ENCODE peak calls at places on chromosomes 11 and 22, in six cellular contexts. S, G, Q, F, A and N are unnamed samples.

GRCh38 chr11:57354699-57355098 is 16.5 kb downstream of the P2RX3 start:
- DNase-seq in S (no peak), A (no peak), Q (no peak), G (no peak), F (no peak), N (no peak)

GRCh38 chr11:134414772-134415765 is 3.0 kb upstream of the B3GAT1 start:
- DNase-seq in F (no peak), G (no peak), Q (no peak), S (no peak), A (no peak), N (no peak)

GRCh38 chr11:69637956-69638871 is 2.7 kb upstream of the CCND1 start:
- DNase-seq in A (peak; percentile 73), G (no peak), Q (peak; percentile 74), F (no peak), S (no peak), N (peak; percentile 78)

GRCh38 chr11:83256602-83257340 is 29.4 kb downstream of the CCDC90B start:
- DNase-seq in A (no peak), Q (no peak), F (no peak), S (no peak), G (no peak), N (no peak)

GRCh38 chr22:17835256-17835655 is 61.0 kb upstream of the BID start:
- DNase-seq in A (no peak), F (no peak), G (no peak), S (no peak), Q (no peak), N (no peak)

GRCh38 chr11:62054484-62055121 is 69.2 kb upstream of the INCENP start:
- DNase-seq in F (no peak), Q (no peak), S (no peak), A (peak; percentile 26), G (peak; percentile 27), N (peak; percentile 45)

GRCh38 chr11:19994712-19995111 is 165.6 kb downstream of the DBX1 start:
- DNase-seq in F (no peak), Q (no peak), S (no peak), A (no peak), G (no peak), N (no peak)

GRCh38 chr11:117187007-117187406 is 8.5 kb downstream of the SIDT2 start:
- DNase-seq in Q (no peak), G (no peak), F (no peak), A (no peak), S (no peak), N (no peak)

GRCh38 chr11:115504279-115505158 is at the start of gene CADM1:
- DNase-seq in Q (peak; percentile 97), A (peak; percentile 82), F (peak; percentile 92), G (peak; percentile 14), S (peak; percentile 92), N (peak; percentile 78)

GRCh38 chr11:93279911-93280347 is 50.6 kb upstream of the DEUP1 start:
- DNase-seq in G (no peak), Q (no peak), A (no peak), S (no peak), F (no peak), N (no peak)

GRCh38 chr22:36871669-36872081 is 10.9 kb downstream of the NCF4 start:
- DNase-seq in Q (no peak), G (no peak), F (no peak), A (no peak), S (no peak), N (no peak)
- TF ChIP-seq CTCF in Q (no peak), G (no peak), F (no peak), A (peak; percentile 5), S (no peak), N (no peak)

DNA sequence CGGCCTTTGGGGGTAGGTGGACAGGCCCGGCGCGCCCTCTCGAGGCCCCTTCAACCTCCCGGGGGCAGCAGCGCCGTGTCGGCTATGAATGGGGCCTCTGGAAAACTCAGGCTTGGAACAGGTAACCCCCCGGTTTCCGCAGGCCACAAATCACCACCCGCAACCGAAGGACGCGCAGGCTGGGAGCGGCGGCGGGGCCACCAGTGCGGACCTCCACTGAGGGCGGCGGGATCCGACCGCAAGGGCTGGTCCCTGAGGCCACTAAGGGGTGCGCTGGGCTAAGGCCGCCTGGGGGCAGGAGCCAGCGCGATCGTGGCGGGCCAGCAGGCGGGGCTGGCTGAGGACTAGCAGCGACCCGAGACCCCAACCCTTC is 695 bp upstream of the ATF4 start:
- DNase-seq in F (peak; percentile 64), S (no peak), Q (no peak), A (peak; percentile 68), G (no peak), N (no peak)
- TF ChIP-seq CTCF in F (peak; percentile 39), S (peak; percentile 27), Q (no peak), A (peak; percentile 43), G (peak; percentile 37), N (peak; percentile 29)

DNA sequence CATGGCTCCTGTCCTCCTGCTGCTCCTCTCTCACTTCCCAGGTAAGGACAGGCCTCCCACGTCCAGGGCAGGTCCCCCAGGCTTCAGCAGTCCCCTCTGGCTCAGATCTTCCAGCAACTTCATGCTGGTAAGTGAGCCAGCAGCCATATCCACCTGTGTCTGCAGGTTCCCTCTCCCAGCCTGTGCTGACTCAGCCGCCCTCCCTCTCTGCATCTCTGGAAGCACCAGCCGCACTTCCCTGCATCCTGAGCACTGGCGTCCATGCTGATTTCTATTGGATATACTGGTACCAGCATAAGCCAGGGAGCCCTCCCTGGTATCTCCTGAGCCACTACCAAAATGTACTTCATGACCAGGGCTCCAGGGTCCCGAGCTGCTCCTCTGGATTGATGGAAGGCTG is 19.0 kb downstream of the RFPL3 start:
- DNase-seq in Q (no peak), S (no peak), G (no peak), F (no peak), A (no peak), N (no peak)
- TF ChIP-seq CTCF in Q (no peak), S (no peak), G (no peak), F (no peak), A (no peak), N (no peak)

DNA sequence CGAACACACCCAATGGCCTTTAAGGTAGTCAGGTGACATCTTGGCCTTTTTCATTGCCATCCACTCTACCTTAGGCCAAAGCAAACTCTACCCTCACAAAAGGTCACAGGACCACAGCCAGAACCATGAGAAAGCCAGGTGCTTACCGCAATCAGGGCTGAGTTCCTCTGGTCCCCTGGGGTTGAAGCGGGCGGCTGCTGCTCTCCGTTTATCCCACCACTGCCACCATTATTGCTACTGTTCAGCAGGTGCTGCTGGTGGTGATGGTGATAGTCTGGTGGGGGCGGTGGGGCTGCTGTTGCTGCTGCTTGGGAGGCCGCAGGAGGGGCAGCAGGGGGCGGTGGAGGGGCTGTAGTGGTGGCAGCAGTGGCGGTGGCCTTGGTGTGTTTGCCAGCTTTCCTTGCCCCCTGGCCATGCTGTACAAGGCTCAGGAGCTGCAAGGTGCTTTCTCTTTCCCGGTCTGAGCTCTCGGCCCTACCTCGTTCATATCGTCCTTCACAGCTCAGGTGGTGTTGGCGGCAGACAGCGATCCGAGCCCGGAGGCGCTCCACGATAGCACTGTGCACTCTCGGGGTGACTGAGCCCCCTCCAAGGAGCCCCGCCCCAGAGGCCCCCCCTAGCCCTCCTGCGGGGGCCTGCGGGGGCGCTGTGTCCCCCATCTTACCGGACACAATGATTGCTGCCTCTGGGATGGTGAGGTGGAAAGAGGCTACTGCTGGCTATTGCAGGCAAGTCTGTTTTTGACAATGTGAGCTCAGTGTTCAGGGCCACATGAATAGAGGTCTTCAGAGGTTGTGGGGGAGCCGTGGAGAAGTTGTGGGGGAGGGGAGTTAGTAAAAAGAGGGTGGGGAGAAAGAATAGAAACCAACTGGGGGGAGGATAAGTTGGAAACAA is 1.5 kb downstream of the MAML2 start:
- DNase-seq in A (peak; percentile 61), F (peak; percentile 43), S (no peak), G (no peak), Q (peak; percentile 14), N (peak; percentile 51)
- TF ChIP-seq CTCF in A (peak; percentile 51), F (no peak), S (peak; percentile 56), G (peak; percentile 56), Q (no peak), N (peak; percentile 58)

DNA sequence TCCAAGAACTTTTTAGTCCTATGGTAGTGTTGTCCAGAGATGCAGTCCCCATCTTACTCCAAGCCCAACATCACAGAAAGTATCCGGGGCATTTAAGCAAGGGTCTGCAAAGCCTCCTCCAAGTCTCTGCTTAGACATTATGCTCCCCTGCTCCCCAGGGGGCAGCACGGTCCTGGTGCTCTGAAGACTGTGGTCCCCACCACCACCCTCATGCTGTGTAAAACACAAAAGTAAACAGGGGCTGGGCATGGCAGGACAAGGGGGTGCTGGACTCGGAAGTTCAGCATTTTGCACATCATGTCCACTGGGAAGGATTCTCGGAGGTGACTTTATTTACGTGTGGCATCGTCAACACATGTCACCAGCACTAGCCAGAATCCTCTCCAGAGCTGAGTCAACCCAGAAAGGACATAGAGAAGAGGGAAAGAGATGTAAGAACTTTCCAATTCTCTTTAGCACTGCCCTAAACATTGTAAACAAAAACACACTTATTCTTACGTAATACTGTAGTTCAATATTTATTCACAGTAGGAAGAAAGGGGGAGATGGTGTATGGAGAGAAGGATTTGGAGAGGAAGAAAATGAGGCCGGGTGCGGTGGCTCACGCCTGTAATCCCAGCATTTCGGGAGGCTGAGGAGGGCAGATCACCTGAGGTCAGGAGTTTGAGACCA is 37.7 kb downstream of the TCIRG1 start:
- DNase-seq in G (no peak), F (no peak), Q (peak; percentile 28), S (no peak), A (no peak), N (peak; percentile 37)
- TF ChIP-seq CTCF in G (no peak), F (no peak), Q (no peak), S (no peak), A (peak; percentile 20), N (peak; percentile 51)

GRCh38 chr11:103453901-103454300 is 344.7 kb downstream of the DYNC2H1 start:
- DNase-seq in S (no peak), G (no peak), A (no peak), Q (no peak), F (no peak), N (no peak)

GRCh38 chr11:103448966-103449365 is 339.7 kb downstream of the DYNC2H1 start:
- DNase-seq in Q (no peak), A (no peak), F (no peak), S (no peak), G (no peak), N (no peak)

GRCh38 chr11:103450241-103450640 is 341.0 kb downstream of the DYNC2H1 start:
- DNase-seq in A (no peak), F (no peak), S (no peak), G (no peak), Q (no peak), N (peak; percentile 26)
- TF ChIP-seq CTCF in A (no peak), F (no peak), S (no peak), G (no peak), Q (no peak), N (no peak)

DNA sequence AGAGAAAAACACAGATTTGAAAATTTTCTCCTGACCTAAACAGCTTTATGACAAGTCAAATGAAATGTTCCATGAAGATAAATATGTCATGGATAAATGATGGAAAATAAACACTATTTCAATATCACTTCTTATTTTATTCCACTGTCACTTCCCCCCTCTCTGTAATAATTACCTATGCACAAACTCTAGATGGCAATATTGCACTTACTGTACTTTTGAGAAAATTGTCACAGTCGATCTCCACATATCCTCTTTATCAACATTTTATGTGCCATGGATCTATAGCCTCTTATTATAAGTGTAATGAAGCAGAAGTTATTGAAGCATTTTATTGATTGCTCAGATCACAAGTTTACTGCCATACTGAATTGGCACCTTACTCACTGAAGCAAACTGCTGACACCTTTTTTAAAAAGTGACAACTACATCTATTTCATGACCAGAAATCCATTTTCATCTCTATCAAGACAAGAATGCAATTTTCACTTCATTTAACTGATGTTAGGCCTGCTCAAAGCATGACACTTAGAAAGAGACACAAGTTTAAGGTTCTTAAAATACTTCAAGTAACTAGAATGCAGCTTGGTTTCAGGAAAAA is 133.4 kb downstream of the DCDC1 start:
- DNase-seq in F (no peak), G (no peak), A (peak; percentile 28), S (no peak), Q (no peak), N (peak; percentile 2)
- TF ChIP-seq CTCF in F (peak; percentile 37), G (no peak), A (peak; percentile 34), S (peak; percentile 13), Q (no peak), N (peak; percentile 16)